ENCODE peak calls at places on chromosome 9, in nine cellular contexts. One of them, this sample, is unnamed.

GRCh38 chr9:114612272-114612923 is 1.3 kb downstream of the TMEM268 start:
- DNase-seq in transverse colon: no peak
- DNase-seq in upper lobe of left lung: no peak
- DNase-seq in stomach: no peak
- DNase-seq in GM12878: no peak
- DNase-seq in H1: peak
- DNase-seq in HepG2: no peak
- DNase-seq in prostate gland: no peak
- DNase-seq in sigmoid colon: peak
- DNase-seq in this sample: no peak

GRCh38 chr9:36950389-36950788 is 83.7 kb downstream of the PAX5 start:
- DNase-seq in transverse colon: no peak
- DNase-seq in upper lobe of left lung: no peak
- DNase-seq in stomach: no peak
- DNase-seq in GM12878: no peak
- DNase-seq in H1: no peak
- DNase-seq in HepG2: no peak
- DNase-seq in prostate gland: no peak
- DNase-seq in sigmoid colon: peak
- DNase-seq in this sample: no peak

GRCh38 chr9:117412006-117412715 is 2.7 kb downstream of the ASTN2 start:
- DNase-seq in transverse colon: no peak
- DNase-seq in upper lobe of left lung: peak
- DNase-seq in stomach: no peak
- DNase-seq in GM12878: no peak
- DNase-seq in H1: peak
- DNase-seq in HepG2: no peak
- DNase-seq in prostate gland: peak
- DNase-seq in sigmoid colon: no peak
- DNase-seq in this sample: no peak

GRCh38 chr9:87800456-87800855 is 74.5 kb downstream of the CTSL start:
- DNase-seq in transverse colon: no peak
- DNase-seq in upper lobe of left lung: no peak
- DNase-seq in stomach: no peak
- DNase-seq in GM12878: no peak
- DNase-seq in H1: no peak
- DNase-seq in HepG2: no peak
- DNase-seq in prostate gland: no peak
- DNase-seq in sigmoid colon: no peak
- DNase-seq in this sample: no peak

GRCh38 chr9:114629563-114630090 is 18.5 kb downstream of the TMEM268 start:
- DNase-seq in transverse colon: no peak
- DNase-seq in upper lobe of left lung: no peak
- DNase-seq in stomach: no peak
- DNase-seq in GM12878: no peak
- DNase-seq in H1: no peak
- DNase-seq in HepG2: no peak
- DNase-seq in prostate gland: no peak
- DNase-seq in sigmoid colon: no peak
- DNase-seq in this sample: no peak

GRCh38 chr9:37550781-37551180 is 25.4 kb downstream of the FBXO10 start:
- DNase-seq in transverse colon: no peak
- DNase-seq in upper lobe of left lung: no peak
- DNase-seq in stomach: no peak
- DNase-seq in GM12878: no peak
- DNase-seq in H1: no peak
- DNase-seq in HepG2: no peak
- DNase-seq in prostate gland: no peak
- DNase-seq in sigmoid colon: no peak
- DNase-seq in this sample: no peak

GRCh38 chr9:76603448-76603895 is 144.5 kb downstream of the GCNT1 start:
- DNase-seq in transverse colon: no peak
- DNase-seq in upper lobe of left lung: no peak
- DNase-seq in stomach: no peak
- DNase-seq in GM12878: no peak
- DNase-seq in H1: no peak
- DNase-seq in HepG2: no peak
- DNase-seq in prostate gland: no peak
- DNase-seq in sigmoid colon: no peak
- DNase-seq in this sample: no peak

GRCh38 chr9:81363916-81364480 is 325.3 kb downstream of the TLE1 start:
- DNase-seq in transverse colon: no peak
- DNase-seq in upper lobe of left lung: no peak
- DNase-seq in stomach: no peak
- DNase-seq in GM12878: no peak
- DNase-seq in H1: no peak
- DNase-seq in HepG2: no peak
- DNase-seq in prostate gland: no peak
- DNase-seq in sigmoid colon: no peak
- DNase-seq in this sample: no peak

GRCh38 chr9:79946718-79947117 is 375.0 kb downstream of the TLE4 start:
- DNase-seq in transverse colon: no peak
- DNase-seq in upper lobe of left lung: no peak
- DNase-seq in stomach: peak
- DNase-seq in GM12878: no peak
- DNase-seq in H1: no peak
- DNase-seq in HepG2: no peak
- DNase-seq in prostate gland: peak
- DNase-seq in sigmoid colon: no peak
- DNase-seq in this sample: no peak

GRCh38 chr9:26243722-26244121 is 565.5 kb upstream of the TUSC1 start:
- DNase-seq in transverse colon: no peak
- DNase-seq in upper lobe of left lung: no peak
- DNase-seq in stomach: no peak
- DNase-seq in GM12878: no peak
- DNase-seq in H1: no peak
- DNase-seq in HepG2: no peak
- DNase-seq in prostate gland: no peak
- DNase-seq in sigmoid colon: no peak
- DNase-seq in this sample: no peak

GRCh38 chr9:90616806-90617205 is 25.8 kb downstream of the DIRAS2 start:
- DNase-seq in transverse colon: no peak
- DNase-seq in upper lobe of left lung: no peak
- DNase-seq in stomach: no peak
- DNase-seq in GM12878: no peak
- DNase-seq in H1: no peak
- DNase-seq in HepG2: no peak
- DNase-seq in prostate gland: no peak
- DNase-seq in sigmoid colon: no peak
- DNase-seq in this sample: no peak

GRCh38 chr9:86534572-86535258 is 180.5 kb upstream of the TUT7 start:
- DNase-seq in transverse colon: no peak
- DNase-seq in upper lobe of left lung: no peak
- DNase-seq in stomach: no peak
- DNase-seq in GM12878: no peak
- DNase-seq in H1: no peak
- DNase-seq in HepG2: no peak
- DNase-seq in prostate gland: no peak
- DNase-seq in sigmoid colon: no peak
- DNase-seq in this sample: no peak

GRCh38 chr9:1929722-1930621 is 85.2 kb upstream of the SMARCA2 start:
- DNase-seq in transverse colon: no peak
- DNase-seq in upper lobe of left lung: no peak
- DNase-seq in stomach: no peak
- DNase-seq in GM12878: peak
- DNase-seq in H1: no peak
- DNase-seq in HepG2: no peak
- DNase-seq in prostate gland: no peak
- DNase-seq in sigmoid colon: no peak
- DNase-seq in this sample: no peak

GRCh38 chr9:69120380-69121154 is 53.5 kb upstream of the TJP2 start:
- DNase-seq in transverse colon: peak
- DNase-seq in upper lobe of left lung: peak
- DNase-seq in stomach: peak
- DNase-seq in GM12878: no peak
- DNase-seq in H1: peak
- DNase-seq in HepG2: peak
- DNase-seq in prostate gland: peak
- DNase-seq in sigmoid colon: no peak
- DNase-seq in this sample: peak

GRCh38 chr9:87667164-87667738 is 58.7 kb upstream of the CTSL start:
- DNase-seq in transverse colon: no peak
- DNase-seq in upper lobe of left lung: no peak
- DNase-seq in stomach: no peak
- DNase-seq in GM12878: no peak
- DNase-seq in H1: peak
- DNase-seq in HepG2: peak
- DNase-seq in prostate gland: no peak
- DNase-seq in sigmoid colon: no peak
- DNase-seq in this sample: no peak

GRCh38 chr9:84953797-84954695 is 284.5 kb downstream of the NTRK2 start:
- DNase-seq in transverse colon: peak
- DNase-seq in upper lobe of left lung: peak
- DNase-seq in stomach: peak
- DNase-seq in GM12878: no peak
- DNase-seq in H1: peak
- DNase-seq in HepG2: peak
- DNase-seq in prostate gland: peak
- DNase-seq in sigmoid colon: peak
- DNase-seq in this sample: peak

GRCh38 chr9:20771721-20772120 is 87.7 kb downstream of the FOCAD start:
- DNase-seq in transverse colon: no peak
- DNase-seq in upper lobe of left lung: no peak
- DNase-seq in stomach: no peak
- DNase-seq in GM12878: no peak
- DNase-seq in H1: no peak
- DNase-seq in HepG2: no peak
- DNase-seq in prostate gland: no peak
- DNase-seq in sigmoid colon: no peak
- DNase-seq in this sample: no peak

GRCh38 chr9:84212224-84212623 is 128.3 kb downstream of the SLC28A3 start:
- DNase-seq in transverse colon: no peak
- DNase-seq in upper lobe of left lung: no peak
- DNase-seq in stomach: no peak
- DNase-seq in GM12878: no peak
- DNase-seq in H1: no peak
- DNase-seq in HepG2: no peak
- DNase-seq in prostate gland: no peak
- DNase-seq in sigmoid colon: no peak
- DNase-seq in this sample: no peak

GRCh38 chr9:86925686-86926085 is 21.6 kb downstream of the GAS1 start:
- DNase-seq in transverse colon: no peak
- DNase-seq in upper lobe of left lung: no peak
- DNase-seq in stomach: no peak
- DNase-seq in GM12878: no peak
- DNase-seq in H1: no peak
- DNase-seq in HepG2: no peak
- DNase-seq in prostate gland: no peak
- DNase-seq in sigmoid colon: no peak
- DNase-seq in this sample: no peak

GRCh38 chr9:92661761-92662160 is 8.2 kb downstream of the IPPK start:
- DNase-seq in transverse colon: no peak
- DNase-seq in upper lobe of left lung: no peak
- DNase-seq in stomach: no peak
- DNase-seq in GM12878: no peak
- DNase-seq in H1: no peak
- DNase-seq in HepG2: no peak
- DNase-seq in prostate gland: no peak
- DNase-seq in sigmoid colon: no peak
- DNase-seq in this sample: no peak
- H3K27ac ChIP-seq in transverse colon: no peak
- H3K27ac ChIP-seq in upper lobe of left lung: no peak
- H3K27ac ChIP-seq in stomach: no peak
- H3K27ac ChIP-seq in GM12878: no peak
- H3K27ac ChIP-seq in H1: no peak
- H3K27ac ChIP-seq in HepG2: no peak
- H3K27ac ChIP-seq in prostate gland: no peak
- H3K27ac ChIP-seq in sigmoid colon: no peak
- H3K27ac ChIP-seq in this sample: no peak

DNA sequence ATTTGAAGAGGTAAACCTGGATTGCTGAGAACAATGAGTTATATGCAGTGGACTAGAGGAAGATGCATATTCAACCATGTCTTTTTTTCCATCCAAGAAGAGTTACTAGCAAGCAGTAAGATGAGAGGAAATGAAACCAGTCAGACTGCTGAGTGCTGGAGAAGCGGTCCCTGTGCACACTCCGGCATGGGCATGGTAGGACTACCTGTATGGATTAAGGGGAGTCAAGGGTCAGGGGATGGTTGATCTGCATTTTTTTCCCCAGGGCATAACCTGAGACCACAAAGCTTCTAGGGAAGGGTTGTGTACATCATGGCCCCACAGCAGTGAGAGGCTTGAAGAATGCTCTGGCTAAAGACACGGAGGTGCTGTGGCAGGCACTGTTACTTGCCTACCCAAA is 76.6 kb upstream of the ZNF169 start:
- DNase-seq in transverse colon: no peak
- DNase-seq in upper lobe of left lung: no peak
- DNase-seq in stomach: no peak
- DNase-seq in GM12878: no peak
- DNase-seq in H1: no peak
- DNase-seq in HepG2: no peak
- DNase-seq in prostate gland: no peak
- DNase-seq in sigmoid colon: no peak
- DNase-seq in this sample: no peak
- TF ChIP-seq POLR2AphosphoS5 in transverse colon: no peak
- TF ChIP-seq POLR2AphosphoS5 in upper lobe of left lung: no peak
- TF ChIP-seq POLR2AphosphoS5 in stomach: no peak
- TF ChIP-seq POLR2AphosphoS5 in GM12878: no peak
- TF ChIP-seq POLR2AphosphoS5 in H1: no peak
- TF ChIP-seq POLR2AphosphoS5 in HepG2: no peak
- TF ChIP-seq POLR2AphosphoS5 in prostate gland: no peak
- TF ChIP-seq POLR2AphosphoS5 in sigmoid colon: peak
- TF ChIP-seq POLR2AphosphoS5 in this sample: no peak

DNA sequence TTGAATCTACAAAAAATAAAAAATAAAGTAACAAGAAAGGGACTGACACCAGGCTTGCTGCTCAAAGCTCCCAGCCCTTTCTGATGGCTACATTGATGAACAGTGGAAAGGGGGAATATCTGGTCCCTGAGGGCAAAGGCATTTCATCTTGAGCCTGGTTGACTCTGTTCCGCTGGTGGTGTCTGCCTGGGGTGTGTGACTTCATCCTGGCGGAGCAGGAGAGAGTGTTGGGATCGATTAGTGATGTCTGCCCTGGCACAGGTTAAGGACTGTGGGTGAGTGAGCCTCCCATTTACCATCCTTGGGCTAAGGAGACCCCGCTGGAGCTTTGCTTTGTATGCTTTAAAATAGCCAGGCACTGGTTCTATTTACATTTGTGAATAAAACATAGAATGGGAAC is 56.9 kb upstream of the ASS1 start:
- DNase-seq in transverse colon: no peak
- DNase-seq in upper lobe of left lung: no peak
- DNase-seq in stomach: no peak
- DNase-seq in GM12878: no peak
- DNase-seq in H1: no peak
- DNase-seq in HepG2: no peak
- DNase-seq in prostate gland: no peak
- DNase-seq in sigmoid colon: no peak
- DNase-seq in this sample: no peak
- TF ChIP-seq POLR2A in transverse colon: no peak
- TF ChIP-seq POLR2A in upper lobe of left lung: no peak
- TF ChIP-seq POLR2A in stomach: no peak
- TF ChIP-seq POLR2A in GM12878: no peak
- TF ChIP-seq POLR2A in H1: no peak
- TF ChIP-seq POLR2A in HepG2: no peak
- TF ChIP-seq POLR2A in prostate gland: no peak
- TF ChIP-seq POLR2A in sigmoid colon: no peak
- TF ChIP-seq POLR2A in this sample: no peak

DNA sequence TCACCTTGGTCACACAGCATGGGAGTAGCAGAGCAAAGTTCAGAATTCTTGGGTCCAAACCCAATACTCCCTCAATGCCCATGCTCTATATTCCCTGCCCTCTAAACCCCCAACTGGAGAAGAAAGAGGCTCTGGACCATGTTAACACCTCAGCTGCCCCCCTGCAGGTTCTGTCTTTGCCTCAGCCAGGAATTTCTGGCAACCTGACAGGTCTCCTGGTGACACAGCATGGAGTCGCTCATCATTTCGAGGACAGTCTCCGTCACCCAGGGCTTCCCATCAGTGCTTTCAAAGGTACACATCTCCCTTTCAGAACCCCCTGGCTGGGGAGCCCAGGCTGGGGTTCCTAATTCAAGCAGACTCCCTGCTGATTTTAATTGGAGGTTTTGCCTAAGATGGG is 189.5 kb downstream of the BRINP1 start:
- DNase-seq in transverse colon: no peak
- DNase-seq in upper lobe of left lung: no peak
- DNase-seq in stomach: no peak
- DNase-seq in GM12878: no peak
- DNase-seq in H1: no peak
- DNase-seq in HepG2: no peak
- DNase-seq in prostate gland: no peak
- DNase-seq in sigmoid colon: no peak
- DNase-seq in this sample: no peak
- H3K27ac ChIP-seq in transverse colon: no peak
- H3K27ac ChIP-seq in upper lobe of left lung: no peak
- H3K27ac ChIP-seq in stomach: no peak
- H3K27ac ChIP-seq in GM12878: no peak
- H3K27ac ChIP-seq in H1: no peak
- H3K27ac ChIP-seq in HepG2: no peak
- H3K27ac ChIP-seq in prostate gland: no peak
- H3K27ac ChIP-seq in sigmoid colon: no peak
- H3K27ac ChIP-seq in this sample: no peak